ENCODE peak calls at places on chromosome 13, in seven cellular contexts. One of them, this sample, is unnamed.

GRCh38 chr13:73578251-73578875 is 519.6 kb downstream of the KLF5 start:
- DNase-seq in mesenchymal stem cell: no peak
- DNase-seq in mesendoderm: no peak
- DNase-seq in H1: no peak
- DNase-seq in H9: no peak
- DNase-seq in IMR-90: peak
- DNase-seq in neuronal stem cell: no peak
- DNase-seq in this sample: no peak

GRCh38 chr13:71492346-71492871 is 374.6 kb downstream of the DACH1 start:
- DNase-seq in mesendoderm: no peak
- DNase-seq in IMR-90: no peak
- DNase-seq in H9: no peak
- DNase-seq in neuronal stem cell: no peak
- DNase-seq in mesenchymal stem cell: peak
- DNase-seq in H1: no peak
- DNase-seq in this sample: no peak

GRCh38 chr13:22055259-22055658 is 384.4 kb downstream of the FGF9 start:
- DNase-seq in mesendoderm: no peak
- DNase-seq in mesenchymal stem cell: no peak
- DNase-seq in IMR-90: no peak
- DNase-seq in neuronal stem cell: no peak
- DNase-seq in H9: no peak
- DNase-seq in H1: no peak
- DNase-seq in this sample: no peak

GRCh38 chr13:48175200-48175599 is 57.8 kb upstream of the ITM2B start:
- DNase-seq in mesendoderm: no peak
- DNase-seq in mesenchymal stem cell: no peak
- DNase-seq in neuronal stem cell: no peak
- DNase-seq in H9: no peak
- DNase-seq in H1: no peak
- DNase-seq in IMR-90: no peak
- DNase-seq in this sample: no peak

GRCh38 chr13:59452189-59452588 is 711.5 kb downstream of the DIAPH3 start:
- DNase-seq in mesenchymal stem cell: no peak
- DNase-seq in neuronal stem cell: no peak
- DNase-seq in H1: no peak
- DNase-seq in mesendoderm: no peak
- DNase-seq in IMR-90: no peak
- DNase-seq in H9: no peak
- DNase-seq in this sample: no peak

GRCh38 chr13:103952183-103952582 is 886.0 kb upstream of the SLC10A2 start:
- DNase-seq in H9: no peak
- DNase-seq in H1: no peak
- DNase-seq in mesendoderm: no peak
- DNase-seq in neuronal stem cell: no peak
- DNase-seq in IMR-90: no peak
- DNase-seq in mesenchymal stem cell: peak
- DNase-seq in this sample: no peak

GRCh38 chr13:112069727-112070300 is 2.9 kb downstream of the SOX1 start:
- DNase-seq in H9: no peak
- DNase-seq in mesenchymal stem cell: no peak
- DNase-seq in IMR-90: no peak
- DNase-seq in neuronal stem cell: no peak
- DNase-seq in mesendoderm: no peak
- DNase-seq in H1: peak
- DNase-seq in this sample: no peak

GRCh38 chr13:84553252-84553651 is 671.0 kb upstream of the SLITRK1 start:
- DNase-seq in H1: no peak
- DNase-seq in H9: no peak
- DNase-seq in mesendoderm: no peak
- DNase-seq in mesenchymal stem cell: no peak
- DNase-seq in neuronal stem cell: no peak
- DNase-seq in IMR-90: no peak
- DNase-seq in this sample: no peak

GRCh38 chr13:80555796-80556195 is 214.9 kb upstream of the SPRY2 start:
- DNase-seq in H1: no peak
- DNase-seq in neuronal stem cell: no peak
- DNase-seq in mesendoderm: no peak
- DNase-seq in H9: no peak
- DNase-seq in IMR-90: no peak
- DNase-seq in mesenchymal stem cell: no peak
- DNase-seq in this sample: no peak

GRCh38 chr13:72970956-72971355 is 87.8 kb upstream of the KLF5 start:
- DNase-seq in H1: no peak
- DNase-seq in H9: no peak
- DNase-seq in IMR-90: peak
- DNase-seq in mesendoderm: peak
- DNase-seq in mesenchymal stem cell: no peak
- DNase-seq in neuronal stem cell: no peak
- DNase-seq in this sample: peak

GRCh38 chr13:98476538-98476966 is 100.4 kb downstream of the STK24 start:
- DNase-seq in H9: peak
- DNase-seq in mesenchymal stem cell: peak
- DNase-seq in IMR-90: peak
- DNase-seq in H1: no peak
- DNase-seq in neuronal stem cell: no peak
- DNase-seq in mesendoderm: peak
- DNase-seq in this sample: peak

DNA sequence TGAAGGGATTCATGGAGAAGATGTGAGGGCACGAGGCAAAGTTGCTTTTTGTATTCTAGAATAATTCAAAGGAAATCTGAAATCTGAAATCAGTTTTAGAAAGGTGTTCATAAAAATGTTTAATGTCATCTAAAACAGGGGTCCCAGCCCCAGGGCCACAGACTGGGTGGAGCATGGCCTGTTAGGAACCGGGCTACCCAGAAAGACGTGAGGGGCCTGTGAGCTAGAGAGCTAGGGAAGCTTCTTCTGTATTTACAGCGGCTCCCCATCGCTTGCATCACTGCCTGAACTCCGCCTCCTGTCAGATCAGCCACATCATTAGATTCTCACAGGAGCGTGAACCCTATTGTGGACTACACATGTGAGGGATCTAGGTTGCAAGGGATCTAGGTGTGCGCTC is 151.2 kb downstream of the USP12 start:
- DNase-seq in H1: peak
- DNase-seq in mesenchymal stem cell: no peak
- DNase-seq in H9: peak
- DNase-seq in mesendoderm: no peak
- DNase-seq in neuronal stem cell: no peak
- DNase-seq in IMR-90: no peak
- DNase-seq in this sample: no peak
- H3K18ac ChIP-seq in H1: no peak
- H3K18ac ChIP-seq in mesenchymal stem cell: no peak
- H3K18ac ChIP-seq in H9: no peak
- H3K18ac ChIP-seq in mesendoderm: no peak
- H3K18ac ChIP-seq in neuronal stem cell: peak
- H3K18ac ChIP-seq in IMR-90: no peak
- H3K18ac ChIP-seq in this sample: no peak

DNA sequence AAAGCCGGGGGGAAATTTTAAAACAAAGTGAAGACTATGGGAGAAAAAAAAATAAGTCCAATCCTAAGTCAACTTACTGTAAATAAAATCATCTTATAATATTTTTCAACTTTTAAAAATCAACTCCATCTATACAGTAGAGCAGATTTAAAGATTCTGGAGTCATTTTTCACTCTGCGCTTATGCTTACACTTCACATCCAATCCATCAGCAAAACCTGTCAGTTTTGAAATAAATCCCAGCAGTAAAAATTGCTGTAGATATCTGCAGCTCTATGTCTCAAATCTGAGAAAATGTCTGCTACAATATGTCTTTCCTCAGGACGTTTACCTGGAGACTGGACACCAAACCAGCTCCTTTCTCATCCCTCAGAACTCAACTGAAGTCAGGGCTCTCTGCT is 254.6 kb upstream of the KLHL1 start:
- DNase-seq in mesenchymal stem cell: no peak
- DNase-seq in neuronal stem cell: no peak
- DNase-seq in mesendoderm: no peak
- DNase-seq in IMR-90: no peak
- DNase-seq in H9: no peak
- DNase-seq in H1: no peak
- DNase-seq in this sample: no peak
- H3K4ac ChIP-seq in mesenchymal stem cell: no peak
- H3K4ac ChIP-seq in neuronal stem cell: no peak
- H3K4ac ChIP-seq in mesendoderm: no peak
- H3K4ac ChIP-seq in IMR-90: no peak
- H3K4ac ChIP-seq in H9: no peak
- H3K4ac ChIP-seq in H1: no peak
- H3K4ac ChIP-seq in this sample: no peak

GRCh38 chr13:50226515-50227147 is 211.4 kb downstream of the KCNRG start:
- DNase-seq in H9: no peak
- DNase-seq in mesendoderm: no peak
- DNase-seq in neuronal stem cell: no peak
- DNase-seq in mesenchymal stem cell: no peak
- DNase-seq in IMR-90: no peak
- DNase-seq in H1: no peak
- DNase-seq in this sample: no peak
- H2AK5ac ChIP-seq in H9: no peak
- H2AK5ac ChIP-seq in mesendoderm: no peak
- H2AK5ac ChIP-seq in neuronal stem cell: no peak
- H2AK5ac ChIP-seq in mesenchymal stem cell: no peak
- H2AK5ac ChIP-seq in IMR-90: no peak
- H2AK5ac ChIP-seq in H1: no peak
- H2AK5ac ChIP-seq in this sample: no peak

GRCh38 chr13:31631071-31631470 is 108.3 kb upstream of the RXFP2 start:
- DNase-seq in neuronal stem cell: no peak
- DNase-seq in H9: peak
- DNase-seq in mesendoderm: peak
- DNase-seq in H1: no peak
- DNase-seq in IMR-90: no peak
- DNase-seq in mesenchymal stem cell: no peak
- DNase-seq in this sample: no peak
- H3K18ac ChIP-seq in neuronal stem cell: no peak
- H3K18ac ChIP-seq in H9: no peak
- H3K18ac ChIP-seq in mesendoderm: peak
- H3K18ac ChIP-seq in H1: peak
- H3K18ac ChIP-seq in IMR-90: no peak
- H3K18ac ChIP-seq in mesenchymal stem cell: no peak
- H3K18ac ChIP-seq in this sample: no peak